ENCODE peak calls at places on chromosomes 5 and 9, in six cellular contexts. One of them, this sample, is unnamed.
A peak's percentile ranks its signal among the peaks of the same experiment; 100 is the strongest.

GRCh38 chr9:36815566-36816348 is 218.3 kb downstream of the PAX5 start:
- DNase-seq in PC-3: no peak
- DNase-seq in HCT116: no peak
- DNase-seq in GM23338: no peak
- DNase-seq in OCI-LY7: no peak
- DNase-seq in GM23248: no peak
- DNase-seq in this sample: no peak

GRCh38 chr9:94178927-94179326 is 80.2 kb upstream of the ZNF169 start:
- DNase-seq in OCI-LY7: no peak
- DNase-seq in GM23338: no peak
- DNase-seq in PC-3: no peak
- DNase-seq in HCT116: no peak
- DNase-seq in GM23248: no peak
- DNase-seq in this sample: no peak

GRCh38 chr5:135951807-135952206 is 3.0 kb downstream of the LECT2 start:
- DNase-seq in HCT116: no peak
- DNase-seq in PC-3: no peak
- DNase-seq in GM23248: no peak
- DNase-seq in GM23338: no peak
- DNase-seq in OCI-LY7: no peak
- DNase-seq in this sample: no peak

GRCh38 chr5:107275333-107275732 is 395.4 kb downstream of the EFNA5 start:
- DNase-seq in GM23248: no peak
- DNase-seq in HCT116: no peak
- DNase-seq in OCI-LY7: no peak
- DNase-seq in PC-3: no peak
- DNase-seq in GM23338: no peak
- DNase-seq in this sample: no peak

GRCh38 chr5:59039003-59039295 is 456.1 kb downstream of the RAB3C start:
- DNase-seq in OCI-LY7: no peak
- DNase-seq in GM23338: no peak
- DNase-seq in PC-3: no peak
- DNase-seq in GM23248: peak; percentile 77
- DNase-seq in HCT116: no peak
- DNase-seq in this sample: no peak

GRCh38 chr9:89000973-89001916 is 10.0 kb downstream of the S1PR3 start:
- DNase-seq in PC-3: peak; percentile 79
- DNase-seq in HCT116: peak; percentile 66
- DNase-seq in GM23338: peak; percentile 98
- DNase-seq in GM23248: peak; percentile 94
- DNase-seq in OCI-LY7: peak; percentile 78
- DNase-seq in this sample: peak; percentile 92

GRCh38 chr5:95081500-95082355 is 203.2 kb downstream of the MCTP1 start:
- DNase-seq in HCT116: no peak
- DNase-seq in GM23248: peak; percentile 76
- DNase-seq in GM23338: peak; percentile 54
- DNase-seq in PC-3: peak; percentile 83
- DNase-seq in OCI-LY7: no peak
- DNase-seq in this sample: no peak

GRCh38 chr5:175347931-175348330 is 96.1 kb downstream of the DRD1 start:
- DNase-seq in GM23338: no peak
- DNase-seq in OCI-LY7: no peak
- DNase-seq in HCT116: no peak
- DNase-seq in GM23248: no peak
- DNase-seq in PC-3: no peak
- DNase-seq in this sample: no peak

GRCh38 chr9:101536351-101536750 is 2.7 kb downstream of the RNF20 start:
- DNase-seq in GM23338: no peak
- DNase-seq in HCT116: no peak
- DNase-seq in OCI-LY7: no peak
- DNase-seq in PC-3: peak; percentile 68
- DNase-seq in GM23248: peak; percentile 71
- DNase-seq in this sample: no peak

GRCh38 chr5:154385236-154385512 is 60.6 kb upstream of the SAP30L start:
- DNase-seq in HCT116: no peak
- DNase-seq in PC-3: no peak
- DNase-seq in OCI-LY7: peak; percentile 4
- DNase-seq in GM23338: no peak
- DNase-seq in GM23248: no peak
- DNase-seq in this sample: peak; percentile 81

GRCh38 chr9:3647652-3648051 is 121.9 kb upstream of the RFX3 start:
- DNase-seq in HCT116: no peak
- DNase-seq in PC-3: no peak
- DNase-seq in GM23248: no peak
- DNase-seq in GM23338: no peak
- DNase-seq in OCI-LY7: peak; percentile 4
- DNase-seq in this sample: peak; percentile 53

GRCh38 chr5:1751026-1751863 is 48.4 kb downstream of the MRPL36 start:
- DNase-seq in PC-3: no peak
- DNase-seq in GM23248: no peak
- DNase-seq in HCT116: no peak
- DNase-seq in OCI-LY7: no peak
- DNase-seq in GM23338: no peak
- DNase-seq in this sample: no peak

GRCh38 chr5:1008451-1009358 is at the start of gene NKD2:
- DNase-seq in GM23338: peak; percentile 69
- DNase-seq in GM23248: peak; percentile 56
- DNase-seq in PC-3: peak; percentile 38
- DNase-seq in HCT116: no peak
- DNase-seq in OCI-LY7: peak; percentile 50
- DNase-seq in this sample: no peak

GRCh38 chr5:165209101-165209727 is 1703.8 kb downstream of the MAT2B start:
- DNase-seq in GM23248: peak; percentile 33
- DNase-seq in OCI-LY7: peak; percentile 16
- DNase-seq in HCT116: no peak
- DNase-seq in PC-3: peak; percentile 53
- DNase-seq in GM23338: peak; percentile 63
- DNase-seq in this sample: peak; percentile 62

GRCh38 chr5:104241051-104241450 is 678.5 kb upstream of the NUDT12 start:
- DNase-seq in PC-3: no peak
- DNase-seq in HCT116: no peak
- DNase-seq in GM23338: peak; percentile 10
- DNase-seq in GM23248: no peak
- DNase-seq in OCI-LY7: no peak
- DNase-seq in this sample: no peak

GRCh38 chr5:130386155-130386554 is 481.9 kb downstream of the CHSY3 start:
- DNase-seq in OCI-LY7: peak; percentile 7
- DNase-seq in GM23338: peak; percentile 4
- DNase-seq in HCT116: no peak
- DNase-seq in PC-3: no peak
- DNase-seq in GM23248: no peak
- DNase-seq in this sample: no peak

GRCh38 chr9:129867138-129868032 is 32.1 kb downstream of the USP20 start:
- DNase-seq in PC-3: no peak
- DNase-seq in OCI-LY7: no peak
- DNase-seq in GM23338: peak; percentile 42
- DNase-seq in GM23248: no peak
- DNase-seq in HCT116: no peak
- DNase-seq in this sample: peak; percentile 70

GRCh38 chr5:153079396-153079795 is 411.1 kb upstream of the GRIA1 start:
- DNase-seq in GM23338: no peak
- DNase-seq in GM23248: no peak
- DNase-seq in HCT116: no peak
- DNase-seq in OCI-LY7: no peak
- DNase-seq in PC-3: peak; percentile 41
- DNase-seq in this sample: no peak

GRCh38 chr9:113537227-113537810 is 73.8 kb downstream of the RGS3 start:
- DNase-seq in GM23248: no peak
- DNase-seq in GM23338: no peak
- DNase-seq in HCT116: no peak
- DNase-seq in OCI-LY7: no peak
- DNase-seq in PC-3: no peak
- DNase-seq in this sample: no peak

GRCh38 chr9:133592731-133593409 is 16.3 kb downstream of the FAM163B start:
- DNase-seq in OCI-LY7: peak; percentile 39
- DNase-seq in HCT116: no peak
- DNase-seq in PC-3: no peak
- DNase-seq in GM23248: no peak
- DNase-seq in GM23338: no peak
- DNase-seq in this sample: peak; percentile 49

GRCh38 chr5:36108758-36109245 is 42.1 kb upstream of the UGT3A2 start:
- DNase-seq in GM23338: no peak
- DNase-seq in OCI-LY7: no peak
- DNase-seq in GM23248: peak; percentile 17
- DNase-seq in HCT116: no peak
- DNase-seq in PC-3: peak; percentile 69
- DNase-seq in this sample: no peak

GRCh38 chr5:135106610-135107009 is 72.6 kb upstream of the PITX1 start:
- DNase-seq in GM23248: no peak
- DNase-seq in GM23338: no peak
- DNase-seq in OCI-LY7: no peak
- DNase-seq in HCT116: no peak
- DNase-seq in PC-3: no peak
- DNase-seq in this sample: no peak

GRCh38 chr5:174317261-174317894 is 271.9 kb downstream of the NSG2 start:
- DNase-seq in OCI-LY7: peak; percentile 30
- DNase-seq in GM23338: peak; percentile 82
- DNase-seq in PC-3: peak; percentile 80
- DNase-seq in HCT116: no peak
- DNase-seq in GM23248: peak; percentile 74
- DNase-seq in this sample: peak; percentile 53

GRCh38 chr5:176611435-176611834 is 1.5 kb upstream of the GPRIN1 start:
- DNase-seq in PC-3: peak; percentile 85
- DNase-seq in OCI-LY7: peak; percentile 51
- DNase-seq in HCT116: peak; percentile 21
- DNase-seq in GM23338: peak; percentile 87
- DNase-seq in GM23248: peak; percentile 94
- DNase-seq in this sample: peak; percentile 80

DNA sequence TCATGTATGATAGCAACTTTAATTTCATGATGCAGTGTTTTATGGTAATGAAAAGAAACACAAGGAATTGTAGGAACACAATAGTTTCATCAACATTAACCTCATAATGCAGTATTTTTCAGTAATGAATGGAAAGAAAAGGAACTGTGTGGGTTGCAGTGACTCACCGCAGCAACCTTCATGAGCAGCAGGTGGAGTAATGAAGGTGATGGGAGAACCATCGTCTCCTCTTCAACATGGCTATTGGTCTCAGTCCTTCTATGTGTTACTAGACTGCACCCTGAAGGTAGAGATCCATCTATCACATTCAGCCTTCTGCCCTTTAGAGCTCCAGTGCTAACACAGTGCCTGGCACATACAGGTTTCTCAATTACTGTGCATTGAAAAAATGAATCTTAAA is 58.0 kb downstream of the TMEM215 start:
- DNase-seq in GM23338: no peak
- DNase-seq in GM23248: no peak
- DNase-seq in PC-3: no peak
- DNase-seq in HCT116: no peak
- DNase-seq in OCI-LY7: no peak
- DNase-seq in this sample: peak; percentile 48
- H3K9me2 ChIP-seq in GM23338: peaks cover 3% of the 10 kb centered on the region
- H3K9me2 ChIP-seq in GM23248: no peaks in the 10 kb centered on the region
- H3K9me2 ChIP-seq in PC-3: no peaks in the 10 kb centered on the region
- H3K9me2 ChIP-seq in HCT116: no peaks in the 10 kb centered on the region
- H3K9me2 ChIP-seq in OCI-LY7: no peaks in the 10 kb centered on the region
- H3K9me2 ChIP-seq in this sample: no peaks in the 10 kb centered on the region

DNA sequence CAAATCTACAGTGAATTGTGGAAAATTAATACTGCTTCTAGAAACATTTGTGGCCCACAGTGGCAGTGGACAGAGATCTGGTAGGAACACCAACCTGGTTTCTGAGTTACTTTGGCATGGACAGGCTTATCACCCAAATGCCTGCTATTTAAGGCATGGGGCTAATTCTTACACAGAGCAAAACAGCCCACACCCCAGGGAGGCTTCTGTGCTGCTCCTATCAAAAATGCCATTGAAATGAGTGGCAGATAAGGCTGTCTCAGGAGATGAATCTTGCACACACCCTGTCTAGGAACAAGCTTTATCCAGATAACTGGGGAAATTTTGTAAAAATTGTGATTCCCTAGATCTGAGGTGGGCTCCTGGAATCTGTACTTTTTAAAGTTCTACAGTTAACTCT is 307.1 kb downstream of the TLE1 start:
- DNase-seq in PC-3: no peak
- DNase-seq in HCT116: no peak
- DNase-seq in GM23338: no peak
- DNase-seq in OCI-LY7: no peak
- DNase-seq in GM23248: no peak
- DNase-seq in this sample: no peak
- H2AFZ ChIP-seq in PC-3: no peak overlapping the region
- H2AFZ ChIP-seq in HCT116: no peak overlapping the region
- H2AFZ ChIP-seq in GM23338: no peak overlapping the region
- H2AFZ ChIP-seq in OCI-LY7: no peak overlapping the region
- H2AFZ ChIP-seq in GM23248: no peak overlapping the region
- H2AFZ ChIP-seq in this sample: no peak overlapping the region

DNA sequence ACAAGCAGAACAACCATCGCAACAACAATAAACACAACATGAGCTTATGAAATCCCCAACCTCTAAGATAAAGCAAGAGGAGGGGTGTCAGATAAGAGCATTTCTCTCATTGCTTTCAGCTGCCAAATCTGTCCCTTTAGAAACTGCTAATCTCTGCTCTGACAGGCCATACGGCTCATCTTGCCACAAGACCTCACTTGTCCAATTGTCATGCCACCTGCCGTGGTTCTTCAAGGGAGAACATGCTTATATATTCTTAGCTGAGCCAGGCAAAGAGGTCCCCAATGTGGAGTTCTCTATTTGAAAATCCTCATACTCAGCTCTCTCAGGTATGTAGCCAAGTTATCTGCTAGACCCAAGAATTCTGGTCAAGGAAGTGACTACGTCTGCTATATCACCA is 405.0 kb upstream of the TNC start:
- DNase-seq in GM23338: no peak
- DNase-seq in OCI-LY7: no peak
- DNase-seq in HCT116: no peak
- DNase-seq in PC-3: no peak
- DNase-seq in GM23248: no peak
- DNase-seq in this sample: no peak
- H3K9me2 ChIP-seq in GM23338: no peaks in the 10 kb centered on the region
- H3K9me2 ChIP-seq in OCI-LY7: no peaks in the 10 kb centered on the region
- H3K9me2 ChIP-seq in HCT116: no peaks in the 10 kb centered on the region
- H3K9me2 ChIP-seq in PC-3: no peaks in the 10 kb centered on the region
- H3K9me2 ChIP-seq in GM23248: no peaks in the 10 kb centered on the region
- H3K9me2 ChIP-seq in this sample: no peaks in the 10 kb centered on the region

DNA sequence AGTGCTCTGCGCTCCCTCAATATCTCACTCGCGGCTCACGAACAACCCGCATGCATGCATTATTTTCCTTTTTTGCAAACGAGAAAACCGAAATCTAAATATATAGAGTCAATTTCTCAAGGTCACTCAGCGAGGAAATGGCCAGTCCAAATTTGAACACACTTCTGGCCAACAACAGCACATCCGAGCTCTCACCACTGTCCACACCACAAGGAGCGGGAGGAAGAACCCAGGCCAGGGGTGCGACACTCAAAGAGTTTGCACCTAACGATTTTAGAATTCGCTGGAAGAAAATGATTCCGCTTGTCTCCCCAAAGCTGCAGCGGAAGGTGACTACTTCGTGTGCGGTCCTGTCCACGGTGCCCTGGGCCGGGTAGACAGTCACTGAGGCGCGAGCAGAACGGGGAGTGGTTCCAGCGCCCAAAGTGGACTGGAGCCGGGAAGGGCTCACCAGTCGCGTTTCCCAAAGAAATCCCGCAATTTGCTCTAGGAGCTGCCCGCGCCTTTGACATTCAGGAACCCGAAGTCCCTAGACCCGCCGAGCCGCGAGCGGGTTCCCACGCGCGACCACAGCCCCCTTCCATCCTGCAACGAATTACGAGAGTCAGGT is 1.1 kb upstream of the TLX3 start:
- DNase-seq in GM23338: no peak
- DNase-seq in GM23248: no peak
- DNase-seq in HCT116: no peak
- DNase-seq in OCI-LY7: no peak
- DNase-seq in PC-3: no peak
- DNase-seq in this sample: no peak
- H2AFZ ChIP-seq in GM23338: no peak overlapping the region
- H2AFZ ChIP-seq in GM23248: no peak overlapping the region
- H2AFZ ChIP-seq in HCT116: no peak overlapping the region
- H2AFZ ChIP-seq in OCI-LY7: no peak overlapping the region
- H2AFZ ChIP-seq in PC-3: no peak overlapping the region
- H2AFZ ChIP-seq in this sample: no peak overlapping the region

This sample was measured in Karpas-422.